ENCODE peak calls at places on chromosomes 4 and X, in seven cellular contexts. One of them, this sample, is unnamed.

GRCh38 chr4:8869879-8870646 is 1.6 kb downstream of the HMX1 start:
- DNase-seq in HCT116: no peak
- DNase-seq in IMR-90: no peak
- DNase-seq in K562: no peak
- DNase-seq in esophagus muscularis mucosa: no peak
- DNase-seq in A549: no peak
- DNase-seq in ovary: no peak
- DNase-seq in this sample: no peak

GRCh38 chr4:183586824-183587223 is 72.2 kb downstream of the RWDD4 start:
- DNase-seq in HCT116: no peak
- DNase-seq in IMR-90: no peak
- DNase-seq in K562: no peak
- DNase-seq in esophagus muscularis mucosa: peak
- DNase-seq in A549: no peak
- DNase-seq in ovary: no peak
- DNase-seq in this sample: no peak

GRCh38 chr4:88533937-88534750 is 10.6 kb upstream of the PYURF start:
- DNase-seq in HCT116: no peak
- DNase-seq in IMR-90: peak
- DNase-seq in K562: no peak
- DNase-seq in esophagus muscularis mucosa: no peak
- DNase-seq in A549: no peak
- DNase-seq in ovary: no peak
- DNase-seq in this sample: no peak

GRCh38 chrX:24245201-24245600 is 68.7 kb downstream of the SUPT20HL2 start:
- DNase-seq in HCT116: no peak
- DNase-seq in IMR-90: peak
- DNase-seq in K562: no peak
- DNase-seq in esophagus muscularis mucosa: no peak
- DNase-seq in A549: peak
- DNase-seq in ovary: no peak
- DNase-seq in this sample: no peak

GRCh38 chrX:86047174-86047991 is at the start of gene CHM:
- DNase-seq in HCT116: peak
- DNase-seq in IMR-90: peak
- DNase-seq in K562: peak
- DNase-seq in esophagus muscularis mucosa: peak
- DNase-seq in A549: peak
- DNase-seq in ovary: peak
- DNase-seq in this sample: peak

GRCh38 chr4:113825272-113825671 is 63.7 kb upstream of the CAMK2D start:
- DNase-seq in HCT116: no peak
- DNase-seq in IMR-90: no peak
- DNase-seq in K562: no peak
- DNase-seq in esophagus muscularis mucosa: no peak
- DNase-seq in A549: no peak
- DNase-seq in ovary: no peak
- DNase-seq in this sample: no peak

GRCh38 chr4:15584785-15585184 is 70.4 kb downstream of the FBXL5 start:
- DNase-seq in HCT116: no peak
- DNase-seq in IMR-90: no peak
- DNase-seq in K562: no peak
- DNase-seq in esophagus muscularis mucosa: no peak
- DNase-seq in A549: no peak
- DNase-seq in ovary: no peak
- DNase-seq in this sample: no peak

GRCh38 chrX:15838017-15838416 is 16.6 kb downstream of the AP1S2 start:
- DNase-seq in HCT116: no peak
- DNase-seq in IMR-90: no peak
- DNase-seq in K562: peak
- DNase-seq in esophagus muscularis mucosa: no peak
- DNase-seq in A549: peak
- DNase-seq in ovary: no peak
- DNase-seq in this sample: no peak

GRCh38 chrX:153818571-153819397 is 11.6 kb downstream of the PDZD4 start:
- DNase-seq in HCT116: no peak
- DNase-seq in IMR-90: no peak
- DNase-seq in K562: peak
- DNase-seq in esophagus muscularis mucosa: no peak
- DNase-seq in A549: no peak
- DNase-seq in ovary: no peak
- DNase-seq in this sample: no peak

GRCh38 chr4:1500231-1500965 is 94.2 kb upstream of the NKX1-1 start:
- DNase-seq in HCT116: no peak
- DNase-seq in IMR-90: no peak
- DNase-seq in K562: no peak
- DNase-seq in esophagus muscularis mucosa: no peak
- DNase-seq in A549: no peak
- DNase-seq in ovary: no peak
- DNase-seq in this sample: peak

GRCh38 chrX:153688534-153688899 is 791 bp downstream of the SLC6A8 start:
- DNase-seq in HCT116: no peak
- DNase-seq in IMR-90: no peak
- DNase-seq in K562: peak
- DNase-seq in esophagus muscularis mucosa: no peak
- DNase-seq in A549: no peak
- DNase-seq in ovary: no peak
- DNase-seq in this sample: no peak

GRCh38 chr4:189404271-189404670 is 536.4 kb upstream of the FRG1 start:
- DNase-seq in HCT116: no peak
- DNase-seq in IMR-90: no peak
- DNase-seq in K562: no peak
- DNase-seq in esophagus muscularis mucosa: no peak
- DNase-seq in A549: no peak
- DNase-seq in ovary: no peak
- DNase-seq in this sample: no peak
- H3K27ac ChIP-seq in HCT116: no peak
- H3K27ac ChIP-seq in IMR-90: no peak
- H3K27ac ChIP-seq in K562: no peak
- H3K27ac ChIP-seq in esophagus muscularis mucosa: no peak
- H3K27ac ChIP-seq in A549: no peak
- H3K27ac ChIP-seq in ovary: no peak
- H3K27ac ChIP-seq in this sample: no peak

GRCh38 chr4:73411731-73412414 is 7.8 kb downstream of the ALB start:
- DNase-seq in HCT116: no peak
- DNase-seq in IMR-90: no peak
- DNase-seq in K562: no peak
- DNase-seq in esophagus muscularis mucosa: no peak
- DNase-seq in A549: no peak
- DNase-seq in ovary: no peak
- DNase-seq in this sample: no peak
- H3K4me3 ChIP-seq in HCT116: no peak
- H3K4me3 ChIP-seq in IMR-90: no peak
- H3K4me3 ChIP-seq in K562: no peak
- H3K4me3 ChIP-seq in esophagus muscularis mucosa: no peak
- H3K4me3 ChIP-seq in A549: no peak
- H3K4me3 ChIP-seq in ovary: no peak
- H3K4me3 ChIP-seq in this sample: peak

GRCh38 chrX:48918303-48918643 is 551 bp downstream of the PIM2 start:
- DNase-seq in HCT116: no peak
- DNase-seq in IMR-90: no peak
- DNase-seq in K562: no peak
- DNase-seq in esophagus muscularis mucosa: no peak
- DNase-seq in A549: no peak
- DNase-seq in ovary: no peak
- DNase-seq in this sample: no peak

GRCh38 chrX:48919947-48920712 is 1.3 kb upstream of the PIM2 start:
- DNase-seq in HCT116: no peak
- DNase-seq in IMR-90: no peak
- DNase-seq in K562: peak
- DNase-seq in esophagus muscularis mucosa: no peak
- DNase-seq in A549: no peak
- DNase-seq in ovary: no peak
- DNase-seq in this sample: no peak

GRCh38 chrX:48917139-48917980 is 1.5 kb downstream of the PIM2 start:
- DNase-seq in HCT116: peak
- DNase-seq in IMR-90: peak
- DNase-seq in K562: peak
- DNase-seq in esophagus muscularis mucosa: peak
- DNase-seq in A549: peak
- DNase-seq in ovary: peak
- DNase-seq in this sample: peak

GRCh38 chrX:48919360-48919821 is 567 bp upstream of the PIM2 start:
- DNase-seq in HCT116: no peak
- DNase-seq in IMR-90: no peak
- DNase-seq in K562: no peak
- DNase-seq in esophagus muscularis mucosa: peak
- DNase-seq in A549: no peak
- DNase-seq in ovary: no peak
- DNase-seq in this sample: no peak

DNA sequence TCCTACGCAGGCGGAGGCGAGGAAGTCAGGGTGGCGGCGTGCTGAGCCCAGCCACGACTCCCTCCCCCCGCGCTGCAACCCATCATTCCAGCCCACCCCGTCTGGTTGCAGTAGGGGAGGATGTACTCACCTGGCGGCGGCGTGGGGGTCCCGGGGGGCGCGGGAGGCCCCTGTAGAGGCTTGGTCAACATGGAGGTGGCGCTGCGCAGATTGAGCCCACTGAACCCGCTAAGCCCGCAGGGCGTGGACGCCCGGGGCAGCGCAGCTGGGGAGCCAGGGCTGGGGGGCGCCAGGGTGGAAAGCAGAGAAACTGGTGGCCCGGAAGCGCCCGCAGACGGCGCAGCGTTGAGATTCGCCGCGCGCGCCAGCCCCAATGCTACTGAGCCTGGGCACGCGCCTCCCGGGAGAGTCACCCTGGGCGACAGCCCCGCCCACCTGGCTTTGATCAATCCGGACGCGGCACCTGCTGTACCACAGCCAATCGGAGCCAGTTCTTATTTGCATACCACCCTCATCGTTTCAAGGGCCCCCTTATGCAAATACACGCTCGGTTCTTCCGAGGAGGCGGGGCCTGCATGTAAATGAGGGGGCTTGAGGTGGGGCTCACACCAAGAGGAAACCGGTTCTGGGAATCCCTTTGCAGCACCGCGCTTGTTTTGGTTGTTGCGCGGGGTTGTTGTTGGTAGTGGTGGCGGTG is at the start of gene PIM2:
- DNase-seq in HCT116: peak
- DNase-seq in IMR-90: peak
- DNase-seq in K562: peak
- DNase-seq in esophagus muscularis mucosa: peak
- DNase-seq in A549: peak
- DNase-seq in ovary: peak
- DNase-seq in this sample: peak
- TF ChIP-seq POLR2A in HCT116: peak
- TF ChIP-seq POLR2A in IMR-90: peak
- TF ChIP-seq POLR2A in K562: peak
- TF ChIP-seq POLR2A in esophagus muscularis mucosa: peak
- TF ChIP-seq POLR2A in A549: peak
- TF ChIP-seq POLR2A in ovary: peak
- TF ChIP-seq POLR2A in this sample: peak

DNA sequence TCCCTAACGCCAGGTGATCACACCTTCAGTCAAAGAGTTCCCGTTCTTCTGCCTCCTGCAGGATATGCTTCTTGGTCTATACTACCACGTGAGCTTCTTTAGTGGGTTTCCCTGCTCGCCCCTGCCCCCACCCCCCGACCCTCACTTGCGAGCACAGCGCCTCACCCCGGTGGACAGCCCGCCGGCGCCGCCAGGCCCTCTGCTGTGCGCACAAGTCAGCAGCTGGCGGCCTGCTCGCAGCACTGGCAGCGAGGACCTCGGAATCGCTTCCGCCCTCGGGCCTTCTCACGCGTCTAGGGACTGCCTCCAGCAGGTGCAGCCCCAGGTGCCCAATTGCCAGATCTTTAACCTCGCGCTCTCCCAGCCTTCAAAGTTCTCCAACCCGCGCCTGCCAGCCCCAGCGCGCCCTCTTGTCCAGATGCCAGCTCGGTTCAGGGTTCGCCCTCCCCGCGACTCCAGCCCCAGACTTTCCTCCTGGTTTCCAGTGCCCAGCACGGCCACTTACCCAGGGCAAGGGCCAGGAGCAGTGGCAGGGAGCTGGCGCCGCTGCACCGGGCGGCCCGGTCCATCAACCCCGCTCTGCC is 474 bp downstream of the BTC start:
- DNase-seq in HCT116: no peak
- DNase-seq in IMR-90: no peak
- DNase-seq in K562: no peak
- DNase-seq in esophagus muscularis mucosa: no peak
- DNase-seq in A549: peak
- DNase-seq in ovary: peak
- DNase-seq in this sample: peak
- H3K27ac ChIP-seq in HCT116: peak
- H3K27ac ChIP-seq in IMR-90: no peak
- H3K27ac ChIP-seq in K562: no peak
- H3K27ac ChIP-seq in esophagus muscularis mucosa: peak
- H3K27ac ChIP-seq in A549: peak
- H3K27ac ChIP-seq in ovary: no peak
- H3K27ac ChIP-seq in this sample: peak

GRCh38 chr4:139027771-139028170 is 12.2 kb downstream of the NOCT start:
- DNase-seq in HCT116: no peak
- DNase-seq in IMR-90: peak
- DNase-seq in K562: no peak
- DNase-seq in esophagus muscularis mucosa: no peak
- DNase-seq in A549: no peak
- DNase-seq in ovary: no peak
- DNase-seq in this sample: no peak
- H3K4me3 ChIP-seq in HCT116: no peak
- H3K4me3 ChIP-seq in IMR-90: no peak
- H3K4me3 ChIP-seq in K562: no peak
- H3K4me3 ChIP-seq in esophagus muscularis mucosa: no peak
- H3K4me3 ChIP-seq in A549: no peak
- H3K4me3 ChIP-seq in ovary: no peak
- H3K4me3 ChIP-seq in this sample: no peak

DNA sequence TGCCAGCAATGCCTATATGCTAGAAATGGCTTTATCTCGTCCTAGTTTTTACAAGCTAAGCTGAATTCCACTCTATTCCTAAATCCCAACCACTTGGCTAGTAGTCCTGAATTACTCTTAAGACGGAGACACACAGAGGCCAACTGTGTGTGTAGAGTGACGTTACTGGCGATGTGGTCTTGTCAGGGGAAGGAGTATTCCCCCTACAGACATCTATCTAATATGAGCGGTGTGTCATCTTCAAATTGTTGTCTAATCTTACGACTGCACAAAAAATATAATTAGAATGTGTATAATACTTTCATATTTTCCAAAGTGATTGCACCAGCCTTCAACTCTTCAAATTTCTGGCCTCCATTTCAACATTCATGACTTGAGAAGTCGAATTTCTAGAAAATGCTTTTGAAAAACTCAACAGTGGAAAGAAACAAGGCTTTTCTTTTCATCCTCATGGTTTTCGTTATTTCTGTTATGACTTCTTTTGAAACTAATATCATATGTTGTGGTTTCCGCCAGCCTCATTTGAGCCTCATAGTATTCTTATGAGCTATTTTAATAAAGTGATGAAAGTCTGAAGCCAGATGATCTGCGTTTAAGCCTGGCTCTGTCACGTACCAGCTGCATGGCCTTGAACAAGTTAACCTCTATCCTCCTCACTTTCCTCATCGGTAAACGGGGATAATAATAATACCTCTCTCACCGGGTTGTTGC is 132.3 kb downstream of the SOWAHB start:
- DNase-seq in HCT116: no peak
- DNase-seq in IMR-90: peak
- DNase-seq in K562: no peak
- DNase-seq in esophagus muscularis mucosa: no peak
- DNase-seq in A549: no peak
- DNase-seq in ovary: no peak
- DNase-seq in this sample: no peak
- TF ChIP-seq POLR2A in HCT116: no peak
- TF ChIP-seq POLR2A in IMR-90: no peak
- TF ChIP-seq POLR2A in K562: no peak
- TF ChIP-seq POLR2A in esophagus muscularis mucosa: no peak
- TF ChIP-seq POLR2A in A549: no peak
- TF ChIP-seq POLR2A in ovary: no peak
- TF ChIP-seq POLR2A in this sample: no peak

This sample was measured in right lobe of liver.